ENCODE peak calls at places on chromosome 6, in ten cellular contexts. Q is NCI-H1417 treated with DMSO at 0.1 percent for 48 hours; N is T-helper 9 cell; U is NCI-H526; P is GM23338; D is WTC11; T is KBM-7; M is foreskin fibroblast; L is EH; I is stimulated activated CD8-positive, alpha-beta memory T cell treated with anti-CD3 and anti-CD28 coated beads, Interleukin-15, amount 100 ng/mL, for 1 hour. O is an unnamed sample.

GRCh38 chr6:38261626-38262025 is 378.1 kb downstream of the BTBD9 start:
- DNase-seq in N (no peak), M (peak; percentile 53), D (no peak), P (no peak), U (no peak), Q (no peak), I (no peak), L (no peak), T (no peak), O (no peak)

GRCh38 chr6:107653183-107653580 is 163.3 kb downstream of the SOBP start:
- DNase-seq in P (no peak), N (no peak), L (no peak), Q (no peak), I (no peak), M (no peak), D (no peak), U (peak; percentile 94), T (no peak), O (no peak)

GRCh38 chr6:84462697-84463096 is 235.3 kb upstream of the CEP162 start:
- DNase-seq in I (no peak), N (no peak), U (no peak), L (peak; percentile 88), D (no peak), P (no peak), M (peak; percentile 74), Q (no peak), T (no peak), O (no peak)

GRCh38 chr6:135703621-135704020 is 147.9 kb upstream of the PDE7B start:
- DNase-seq in N (no peak), P (no peak), T (no peak), D (no peak), L (no peak), Q (no peak), U (no peak), I (no peak), M (peak; percentile 29), O (no peak)

GRCh38 chr6:2623348-2623747 is 127.4 kb downstream of the MYLK4 start:
- DNase-seq in Q (no peak), T (no peak), N (no peak), I (no peak), M (no peak), D (no peak), P (peak; percentile 27), L (no peak), U (no peak), O (no peak)

GRCh38 chr6:18545726-18546125 is 158.6 kb downstream of the RNF144B start:
- DNase-seq in D (no peak), T (no peak), Q (no peak), M (peak; percentile 17), N (no peak), I (no peak), U (no peak), L (no peak), P (no peak), O (no peak)

GRCh38 chr6:158519354-158519753 is 40.5 kb upstream of the TMEM181 start:
- DNase-seq in P (no peak), N (no peak), L (peak; percentile 4), I (no peak), M (peak; percentile 12), D (no peak), Q (no peak), U (no peak), T (no peak), O (no peak)

GRCh38 chr6:15504040-15504491 is 158.8 kb downstream of the DTNBP1 start:
- DNase-seq in P (no peak), M (peak; percentile 53), D (no peak), L (no peak), U (no peak), N (no peak), Q (no peak), I (no peak), T (no peak), O (no peak)

GRCh38 chr6:78615430-78615904 is 251.9 kb upstream of the IRAK1BP1 start:
- DNase-seq in N (no peak), T (no peak), P (no peak), Q (no peak), U (no peak), I (no peak), D (no peak), L (peak; percentile 58), M (peak; percentile 21), O (no peak)

GRCh38 chr6:66226099-66226498 is 519.1 kb upstream of the EYS start:
- DNase-seq in D (no peak), M (peak; percentile 16), L (no peak), I (no peak), P (no peak), T (no peak), N (no peak), U (no peak), Q (no peak), O (no peak)

GRCh38 chr6:119830069-119830468 is 480.5 kb upstream of the MAN1A1 start:
- DNase-seq in U (no peak), T (no peak), P (no peak), M (no peak), N (no peak), D (no peak), I (no peak), L (no peak), Q (no peak), O (no peak)

GRCh38 chr6:100370265-100370664 is 94.5 kb downstream of the SIM1 start:
- DNase-seq in N (no peak), U (no peak), T (no peak), M (peak; percentile 59), I (no peak), P (peak; percentile 18), L (no peak), Q (no peak), D (no peak), O (no peak)

GRCh38 chr6:96811136-96811535 is 26.1 kb downstream of the GPR63 start:
- DNase-seq in N (no peak), Q (no peak), T (no peak), M (no peak), P (peak; percentile 30), I (no peak), L (no peak), U (no peak), D (no peak), O (no peak)

GRCh38 chr6:111834356-111834755 is 38.9 kb downstream of the FYN start:
- DNase-seq in P (no peak), T (no peak), N (no peak), U (no peak), Q (no peak), M (no peak), D (no peak), L (no peak), I (no peak), O (no peak)

GRCh38 chr6:32195652-32195901 is 3.1 kb upstream of the GPSM3 start:
- DNase-seq in D (peak; percentile 100), P (peak; percentile 100), I (peak; percentile 99), N (peak; percentile 98), U (peak; percentile 100), T (peak; percentile 99), L (peak; percentile 100), M (peak; percentile 100), Q (peak; percentile 82), O (peak; percentile 100)

GRCh38 chr6:115896538-115897129 is 164.1 kb downstream of the FRK start:
- DNase-seq in U (peak; percentile 53), I (no peak), T (peak; percentile 33), N (no peak), P (peak; percentile 51), L (peak; percentile 42), D (no peak), Q (no peak), M (peak; percentile 76), O (no peak)

GRCh38 chr6:42049116-42049809 is 1.1 kb upstream of the TAF8 start:
- DNase-seq in D (peak; percentile 23), M (no peak), P (peak; percentile 15), I (no peak), T (no peak), U (no peak), L (no peak), Q (no peak), N (no peak), O (no peak)

GRCh38 chr6:158999154-158999668 is 791 bp downstream of the RSPH3 start:
- DNase-seq in I (no peak), T (no peak), P (no peak), L (no peak), N (no peak), Q (no peak), M (no peak), D (no peak), U (no peak), O (no peak)

GRCh38 chr6:31952140-31952805 is 6.4 kb downstream of the CFB start:
- DNase-seq in Q (no peak), N (no peak), M (peak; percentile 86), I (no peak), L (peak; percentile 71), U (peak; percentile 38), T (peak; percentile 46), P (peak; percentile 73), D (peak; percentile 70), O (peak; percentile 41)

GRCh38 chr6:123529843-123530242 is 106.9 kb downstream of the TRDN start:
- DNase-seq in N (no peak), D (no peak), M (no peak), T (no peak), U (no peak), I (no peak), P (no peak), Q (no peak), L (no peak), O (no peak)

GRCh38 chr6:80226699-80227098 is 120.2 kb downstream of the BCKDHB start:
- DNase-seq in I (no peak), M (no peak), D (no peak), T (no peak), N (no peak), Q (no peak), L (no peak), P (no peak), U (no peak), O (no peak)

GRCh38 chr6:87279051-87279595 is 43.3 kb upstream of the SMIM8 start:
- DNase-seq in M (no peak), P (no peak), L (no peak), D (no peak), N (no peak), I (no peak), U (no peak), T (no peak), Q (no peak), O (no peak)

GRCh38 chr6:110527516-110527915 is 51.1 kb upstream of the SLC22A16 start:
- DNase-seq in N (no peak), U (no peak), L (peak; percentile 30), M (no peak), Q (no peak), D (no peak), T (no peak), I (no peak), P (no peak), O (no peak)

GRCh38 chr6:42963855-42964605 is 3.5 kb downstream of the GNMT start:
- DNase-seq in U (peak; percentile 77), Q (no peak), N (no peak), L (peak; percentile 68), M (peak; percentile 66), I (no peak), D (peak; percentile 87), P (peak; percentile 96), T (peak; percentile 74), O (no peak)

GRCh38 chr6:90714319-90714718 is 127.4 kb upstream of the MAP3K7 start:
- DNase-seq in L (no peak), D (no peak), M (no peak), U (no peak), N (no peak), I (no peak), P (no peak), T (no peak), Q (no peak), O (no peak)

GRCh38 chr6:134956032-134956431 is 6.1 kb upstream of the ALDH8A1 start:
- DNase-seq in M (no peak), T (no peak), P (no peak), Q (no peak), L (no peak), I (no peak), U (no peak), D (no peak), N (no peak), O (no peak)

GRCh38 chr6:40792183-40792582 is 205.0 kb upstream of the LRFN2 start:
- DNase-seq in M (no peak), D (no peak), I (no peak), T (no peak), Q (no peak), N (no peak), L (no peak), U (no peak), P (no peak), O (no peak)

GRCh38 chr6:160327981-160328380 is 20.2 kb upstream of the SLC22A3 start:
- DNase-seq in D (no peak), T (no peak), L (no peak), I (no peak), U (no peak), M (no peak), N (no peak), Q (no peak), P (no peak), O (no peak)